ENCODE peak calls at places on chromosomes 12 and 14, in five cellular contexts. G, W, D, P and J are unnamed samples.

GRCh38 chr14:81122326-81122725 is 98.4 kb downstream of the GTF2A1 start:
- DNase-seq in G (no peak), W (no peak), D (no peak), P (no peak), J (no peak)

GRCh38 chr14:80356413-80356812 is 145.1 kb upstream of the DIO2 start:
- DNase-seq in G (no peak), W (peak; percentile 35), D (peak; percentile 49), P (no peak), J (no peak)

GRCh38 chr14:31426663-31427062 is 6.3 kb upstream of the HEATR5A start:
- DNase-seq in G (no peak), W (no peak), D (no peak), P (no peak), J (no peak)

GRCh38 chr14:93538411-93538810 is 107.7 kb downstream of the UNC79 start:
- DNase-seq in G (no peak), W (peak; percentile 67), D (peak; percentile 21), P (no peak), J (no peak)

GRCh38 chr12:124422570-124423523 is 128.0 kb downstream of the RFLNA start:
- DNase-seq in G (peak; percentile 89), W (peak; percentile 98), D (no peak), P (peak; percentile 93), J (peak; percentile 65)

GRCh38 chr12:79886917-79887519 is 47.9 kb downstream of the PPP1R12A start:
- DNase-seq in G (no peak), W (peak; percentile 65), D (peak; percentile 42), P (no peak), J (no peak)

GRCh38 chr14:65019944-65020566 is 33.4 kb downstream of the FNTB start:
- DNase-seq in G (peak; percentile 59), W (peak; percentile 80), D (peak; percentile 81), P (peak; percentile 53), J (peak; percentile 60)

GRCh38 chr14:41490323-41490722 is 116.4 kb upstream of the LRFN5 start:
- DNase-seq in G (no peak), W (no peak), D (no peak), P (no peak), J (no peak)

GRCh38 chr12:120843472-120843871 is 60.7 kb downstream of the SPPL3 start:
- DNase-seq in G (no peak), W (no peak), D (no peak), P (no peak), J (no peak)

GRCh38 chr12:53677612-53678133 is 1.8 kb upstream of the ATP5MC2 start:
- DNase-seq in G (no peak), W (no peak), D (peak; percentile 27), P (no peak), J (no peak)

DNA sequence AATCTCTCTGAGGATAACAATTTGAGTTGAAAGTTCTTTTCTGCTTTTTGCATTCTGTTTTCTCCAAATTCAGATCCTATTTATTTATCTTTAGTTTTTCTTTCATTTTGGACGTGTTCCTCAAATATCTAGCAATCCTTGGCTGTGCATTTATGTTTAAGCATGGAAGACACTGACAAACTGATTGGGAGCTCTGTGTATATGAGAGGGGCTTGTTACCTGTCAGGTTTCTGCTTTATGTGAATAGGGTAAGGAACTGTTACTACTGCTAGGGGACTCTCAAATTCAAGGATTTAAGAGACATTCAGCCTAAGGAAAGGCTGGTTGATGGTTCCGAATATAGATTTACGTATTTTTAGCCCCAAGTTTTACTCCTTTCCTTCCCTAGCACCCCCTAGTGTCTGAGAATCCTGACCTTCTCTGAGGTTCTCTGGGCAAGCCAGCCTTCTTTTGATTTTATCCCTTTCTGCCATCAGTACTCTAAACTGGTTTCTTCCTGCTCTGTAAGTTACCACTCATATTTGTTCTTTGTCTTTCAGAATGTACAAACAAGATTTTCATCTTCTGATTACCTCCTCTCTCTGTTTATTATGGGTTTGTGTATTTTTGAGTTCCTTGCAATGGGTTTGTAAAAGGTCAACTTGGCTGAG is 30.5 kb downstream of the YLPM1 start:
- DNase-seq in G (no peak), W (peak; percentile 16), D (peak; percentile 27), P (no peak), J (peak; percentile 73)
- TF ChIP-seq CTCF in G (peak; percentile 30), W (peak; percentile 40), D (peak; percentile 53), P (no peak), J (peak; percentile 65)

GRCh38 chr14:56813143-56813551 is 2.9 kb upstream of the OTX2 start:
- DNase-seq in G (no peak), W (no peak), D (peak; percentile 55), P (no peak), J (no peak)

GRCh38 chr14:56814468-56815074 is 4.3 kb upstream of the OTX2 start:
- DNase-seq in G (no peak), W (no peak), D (peak; percentile 61), P (no peak), J (no peak)

GRCh38 chr14:56811596-56812363 is 1.5 kb upstream of the OTX2 start:
- DNase-seq in G (no peak), W (no peak), D (peak; percentile 71), P (no peak), J (no peak)

GRCh38 chr14:56810850-56811595 is 744 bp upstream of the OTX2 start:
- DNase-seq in G (no peak), W (no peak), D (peak; percentile 73), P (no peak), J (no peak)

GRCh38 chr14:56812364-56813103 is 2.3 kb upstream of the OTX2 start:
- DNase-seq in G (no peak), W (no peak), D (peak; percentile 48), P (no peak), J (no peak)
- H3K4me3 ChIP-seq in G (no peak overlapping the region), W (no peak overlapping the region), D (peak overlapping the region; percentile 98), P (no peak overlapping the region), J (no peak overlapping the region)

GRCh38 chr12:13229504-13229903 is 33.0 kb downstream of the EMP1 start:
- DNase-seq in G (no peak), W (peak; percentile 21), D (peak; percentile 11), P (no peak), J (no peak)
- TF ChIP-seq CTCF in G (no peak), W (no peak), D (no peak), P (no peak), J (no peak)

GRCh38 chr12:88553941-88554658 is 26.2 kb downstream of the KITLG start:
- DNase-seq in G (peak; percentile 73), W (peak; percentile 74), D (peak; percentile 36), P (no peak), J (peak; percentile 93)
- H3K4me3 ChIP-seq in G (no peak overlapping the region), W (no peak overlapping the region), D (no peak overlapping the region), P (no peak overlapping the region), J (no peak overlapping the region)

GRCh38 chr12:12922191-12922616 is 29.8 kb downstream of the GPRC5D start:
- DNase-seq in G (no peak), W (peak; percentile 56), D (no peak), P (no peak), J (no peak)
- TF ChIP-seq CTCF in G (no peak), W (no peak), D (no peak), P (no peak), J (no peak)

GRCh38 chr12:131896811-131897270 is 2.4 kb downstream of the ULK1 start:
- DNase-seq in G (no peak), W (no peak), D (no peak), P (no peak), J (peak; percentile 19)

GRCh38 chr12:131895640-131896079 is 1.2 kb downstream of the ULK1 start:
- DNase-seq in G (no peak), W (no peak), D (peak; percentile 11), P (no peak), J (no peak)

GRCh38 chr12:131896080-131896810 is 1.8 kb downstream of the ULK1 start:
- DNase-seq in G (peak; percentile 95), W (peak; percentile 94), D (peak; percentile 91), P (peak; percentile 98), J (peak; percentile 86)

GRCh38 chr12:131897875-131898274 is 3.5 kb downstream of the ULK1 start:
- DNase-seq in G (no peak), W (peak; percentile 13), D (no peak), P (peak; percentile 31), J (no peak)

DNA sequence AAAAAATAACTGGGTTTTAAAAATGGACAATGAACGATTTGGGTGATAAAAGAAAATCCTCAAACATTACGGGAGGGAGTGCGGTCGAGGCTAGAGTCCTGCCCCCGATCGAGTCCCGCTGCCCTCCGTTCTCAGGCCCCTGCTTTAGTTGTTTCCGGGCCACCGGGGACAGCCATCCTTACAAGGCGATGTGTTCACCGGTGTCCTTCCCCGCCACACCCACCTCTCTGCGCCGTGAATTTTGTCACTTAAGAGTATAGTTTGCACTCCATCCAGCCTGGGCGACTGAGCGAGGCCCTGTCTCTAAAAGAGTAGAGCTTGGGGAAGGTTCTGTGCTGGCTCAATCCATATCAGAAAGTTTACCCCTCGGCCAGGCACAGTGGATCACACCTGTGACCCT is 2.9 kb downstream of the ULK1 start:
- DNase-seq in G (no peak), W (no peak), D (no peak), P (peak; percentile 55), J (no peak)
- H3K4me3 ChIP-seq in G (peak overlapping the region; percentile 78), W (peak overlapping the region; percentile 93), D (no peak overlapping the region), P (peak overlapping the region; percentile 9), J (peak overlapping the region; percentile 77)

DNA sequence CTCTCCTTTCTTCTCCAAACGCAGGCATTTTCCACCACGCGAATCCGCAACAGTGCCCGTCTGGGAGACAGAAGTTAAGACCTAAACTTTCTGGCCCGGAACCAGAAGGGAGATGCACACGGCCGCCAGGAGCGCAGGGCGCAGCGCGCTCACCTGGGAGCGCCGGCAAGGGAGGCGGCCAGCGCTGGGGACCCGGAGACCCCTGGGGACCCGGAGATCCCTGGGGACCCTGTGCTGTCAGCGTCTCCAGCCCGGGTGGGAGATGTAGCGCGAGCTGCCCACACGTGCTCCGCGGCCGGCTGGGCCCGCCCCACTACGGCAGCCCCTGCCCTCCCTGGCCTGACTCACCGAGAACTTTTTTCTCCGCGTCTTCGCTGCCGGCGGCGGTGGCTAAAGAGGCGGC is 620 bp downstream of the YBX3 start:
- DNase-seq in G (no peak), W (no peak), D (peak; percentile 59), P (peak; percentile 62), J (no peak)
- TF ChIP-seq CTCF in G (peak; percentile 48), W (no peak), D (peak; percentile 28), P (no peak), J (peak; percentile 16)

DNA sequence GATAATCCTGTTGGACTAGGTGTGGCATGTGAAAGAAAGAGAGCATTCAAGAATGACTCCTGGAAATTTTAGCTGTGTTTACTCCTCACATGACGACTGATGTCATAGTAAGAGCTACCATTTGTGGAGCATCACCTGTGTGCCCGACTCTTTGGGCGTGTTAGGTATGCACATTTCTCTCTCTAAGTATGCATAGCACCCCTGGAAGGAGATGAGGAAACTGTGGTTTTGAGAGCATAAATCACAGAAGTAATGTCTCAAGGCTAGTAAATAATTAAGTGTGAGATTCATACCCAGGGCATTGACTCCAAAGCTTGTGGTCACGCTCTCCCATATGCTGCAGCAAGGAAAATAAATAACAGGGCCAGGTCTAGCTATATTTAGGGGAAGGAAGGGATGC is 216.2 kb downstream of the SLC15A4 start:
- DNase-seq in G (no peak), W (no peak), D (no peak), P (no peak), J (no peak)
- H3K4me3 ChIP-seq in G (no peak overlapping the region), W (no peak overlapping the region), D (no peak overlapping the region), P (no peak overlapping the region), J (no peak overlapping the region)

GRCh38 chr12:92156704-92157395 is 11.2 kb upstream of the BTG1 start:
- DNase-seq in G (no peak), W (no peak), D (no peak), P (no peak), J (no peak)
- TF ChIP-seq CTCF in G (no peak), W (no peak), D (no peak), P (no peak), J (no peak)

GRCh38 chr14:55398679-55399078 is 13.0 kb downstream of the ATG14 start:
- DNase-seq in G (no peak), W (peak; percentile 56), D (no peak), P (no peak), J (no peak)
- H3K4me3 ChIP-seq in G (no peak overlapping the region), W (no peak overlapping the region), D (no peak overlapping the region), P (no peak overlapping the region), J (no peak overlapping the region)